ENCODE peak calls at places on chromosome 15, in five cellular contexts. U is upper lobe of right lung, P is H9, Z is pancreas, R is heart right ventricle. T is an unnamed sample.

GRCh38 chr15:48617619-48618018 is 27.9 kb downstream of the FBN1 start:
- DNase-seq in U (no peak), P (no peak), Z (no peak), R (peak), T (no peak)

GRCh38 chr15:93974804-93975481 is 256.4 kb upstream of the MCTP2 start:
- DNase-seq in U (no peak), P (peak), Z (no peak), R (no peak), T (peak)

GRCh38 chr15:45660231-45660979 is 25.6 kb downstream of the SQOR start:
- DNase-seq in U (no peak), P (no peak), Z (no peak), R (no peak), T (no peak)

GRCh38 chr15:40128746-40129660 is 20.3 kb upstream of the BMF start:
- DNase-seq in U (no peak), P (no peak), Z (no peak), R (no peak), T (no peak)

GRCh38 chr15:24823473-24823872 is 131.3 kb upstream of the SNRPN start:
- DNase-seq in U (no peak), P (peak), Z (no peak), R (peak), T (no peak)

GRCh38 chr15:52010633-52011595 is 8.1 kb upstream of the MAPK6 start:
- DNase-seq in U (no peak), P (no peak), Z (no peak), R (no peak), T (peak)

GRCh38 chr15:96764501-96764900 is 434.0 kb downstream of the NR2F2 start:
- DNase-seq in U (no peak), P (no peak), Z (no peak), R (no peak), T (no peak)

GRCh38 chr15:98805434-98806274 is 157.3 kb downstream of the IGF1R start:
- DNase-seq in U (no peak), P (no peak), Z (no peak), R (no peak), T (no peak)

GRCh38 chr15:81939604-81940440 is 106.0 kb downstream of the MEX3B start:
- DNase-seq in U (no peak), P (no peak), Z (no peak), R (no peak), T (peak)

GRCh38 chr15:38128389-38128788 is 124.2 kb upstream of the SPRED1 start:
- DNase-seq in U (no peak), P (no peak), Z (no peak), R (no peak), T (no peak)

GRCh38 chr15:35713733-35714132 is 167.8 kb upstream of the DPH6 start:
- DNase-seq in U (no peak), P (no peak), Z (no peak), R (no peak), T (peak)

GRCh38 chr15:94532226-94532625 is 300.9 kb downstream of the MCTP2 start:
- DNase-seq in U (no peak), P (no peak), Z (no peak), R (no peak), T (no peak)

GRCh38 chr15:32705450-32705849 is 12.4 kb upstream of the GREM1 start:
- DNase-seq in U (no peak), P (no peak), Z (no peak), R (no peak), T (no peak)

GRCh38 chr15:89068325-89068784 is 19.9 kb upstream of the ABHD2 start:
- DNase-seq in U (peak), P (no peak), Z (no peak), R (peak), T (peak)

GRCh38 chr15:51751687-51752683 is 588 bp downstream of the TMOD2 start:
- DNase-seq in U (peak), P (peak), Z (peak), R (peak), T (no peak)

GRCh38 chr15:48855501-48856440 is 22.2 kb upstream of the EID1 start:
- DNase-seq in U (no peak), P (no peak), Z (no peak), R (peak), T (no peak)

GRCh38 chr15:82789491-82789890 is 16.4 kb downstream of the FSD2 start:
- DNase-seq in U (no peak), P (no peak), Z (no peak), R (no peak), T (no peak)

GRCh38 chr15:39736646-39737550 is 45.7 kb downstream of the FSIP1 start:
- DNase-seq in U (no peak), P (no peak), Z (no peak), R (peak), T (no peak)

GRCh38 chr15:44584162-44584749 is 47.3 kb downstream of the EIF3J start:
- DNase-seq in U (peak), P (peak), Z (no peak), R (no peak), T (no peak)

DNA sequence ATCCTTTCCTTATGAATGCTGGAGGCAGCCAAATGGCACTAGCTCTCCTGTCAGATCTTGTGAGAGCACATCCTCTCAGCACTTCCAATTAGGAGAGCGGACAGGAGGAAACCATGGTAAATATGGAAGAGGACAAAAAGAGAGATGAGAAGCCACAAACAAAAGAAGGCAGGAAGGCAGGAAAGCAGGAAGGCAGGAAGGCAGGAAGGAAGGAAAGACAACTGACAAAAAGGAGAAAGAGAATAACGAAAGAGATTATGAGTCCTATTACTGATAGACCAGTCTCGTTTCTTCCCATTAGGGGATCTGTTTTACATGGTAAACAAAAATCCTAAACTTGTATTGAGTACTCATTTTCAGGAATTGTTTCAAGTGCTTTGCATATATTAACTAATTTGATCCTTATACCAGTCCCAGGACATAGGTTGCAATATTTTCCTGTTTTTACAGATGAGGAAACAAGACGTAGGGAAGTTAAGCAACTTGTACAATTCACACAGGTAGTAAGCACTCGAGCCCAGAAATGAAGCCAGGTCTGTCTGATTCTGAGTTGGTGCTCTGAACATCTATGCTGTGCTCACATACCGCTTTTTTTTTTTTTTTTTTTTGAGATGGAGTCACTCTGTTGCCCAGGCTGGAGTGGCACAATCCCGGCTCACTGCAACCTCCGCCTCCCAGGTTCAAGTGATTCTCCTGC is 4.2 kb downstream of the BCL2A1 start:
- DNase-seq in U (no peak), P (no peak), Z (no peak), R (no peak), T (no peak)
- H3K27ac ChIP-seq in U (peak), P (no peak), Z (no peak), R (no peak), T (peak)

GRCh38 chr15:71691322-71691699 is 119.0 kb upstream of the NR2E3 start:
- DNase-seq in U (no peak), P (no peak), Z (no peak), R (no peak), T (no peak)

GRCh38 chr15:71697236-71697635 is 113.1 kb upstream of the NR2E3 start:
- DNase-seq in U (no peak), P (no peak), Z (no peak), R (no peak), T (no peak)

GRCh38 chr15:71687902-71688508 is 122.3 kb upstream of the NR2E3 start:
- DNase-seq in U (no peak), P (no peak), Z (no peak), R (no peak), T (no peak)

GRCh38 chr15:71688509-71689094 is 121.8 kb upstream of the NR2E3 start:
- DNase-seq in U (no peak), P (no peak), Z (no peak), R (no peak), T (no peak)

GRCh38 chr15:71691700-71692417 is 118.5 kb upstream of the NR2E3 start:
- DNase-seq in U (no peak), P (no peak), Z (no peak), R (peak), T (no peak)
- H3K27ac ChIP-seq in U (peak), P (no peak), Z (peak), R (peak), T (peak)

GRCh38 chr15:60005352-60006202 is 1.5 kb downstream of the FOXB1 start:
- DNase-seq in U (no peak), P (peak), Z (peak), R (no peak), T (no peak)

GRCh38 chr15:60004846-60005351 is 788 bp downstream of the FOXB1 start:
- DNase-seq in U (peak), P (peak), Z (peak), R (no peak), T (no peak)

GRCh38 chr15:60003243-60004018 is 680 bp upstream of the FOXB1 start:
- DNase-seq in U (no peak), P (no peak), Z (peak), R (no peak), T (no peak)

GRCh38 chr15:60002528-60003218 is 1.4 kb upstream of the FOXB1 start:
- DNase-seq in U (no peak), P (no peak), Z (no peak), R (no peak), T (no peak)

GRCh38 chr15:60004019-60004845 is at the start of gene FOXB1:
- DNase-seq in U (no peak), P (peak), Z (peak), R (no peak), T (no peak)
- H3K27ac ChIP-seq in U (no peak), P (no peak), Z (no peak), R (no peak), T (no peak)

GRCh38 chr15:63196846-63197245 is 7.4 kb downstream of the RAB8B start:
- DNase-seq in U (no peak), P (no peak), Z (no peak), R (no peak), T (no peak)
- H3K27ac ChIP-seq in U (peak), P (no peak), Z (no peak), R (no peak), T (no peak)

GRCh38 chr15:74422370-74422722 is 11.4 kb downstream of the SEMA7A start:
- DNase-seq in U (no peak), P (no peak), Z (peak), R (no peak), T (no peak)
- H3K27ac ChIP-seq in U (no peak), P (no peak), Z (no peak), R (no peak), T (peak)

GRCh38 chr15:67130166-67130565 is 64.8 kb downstream of the SMAD3 start:
- DNase-seq in U (no peak), P (no peak), Z (no peak), R (no peak), T (no peak)

GRCh38 chr15:67127925-67128324 is 62.5 kb downstream of the SMAD3 start:
- DNase-seq in U (no peak), P (no peak), Z (no peak), R (no peak), T (peak)

GRCh38 chr15:67132276-67132675 is 66.9 kb downstream of the SMAD3 start:
- DNase-seq in U (no peak), P (no peak), Z (no peak), R (no peak), T (no peak)

GRCh38 chr15:67133026-67133425 is 67.6 kb downstream of the SMAD3 start:
- DNase-seq in U (no peak), P (no peak), Z (no peak), R (no peak), T (no peak)

GRCh38 chr15:67130673-67131601 is 65.5 kb downstream of the SMAD3 start:
- DNase-seq in U (no peak), P (no peak), Z (no peak), R (no peak), T (no peak)
- H3K27ac ChIP-seq in U (no peak), P (no peak), Z (no peak), R (no peak), T (no peak)

GRCh38 chr15:77639431-77639830 is 6.7 kb upstream of the LINGO1 start:
- DNase-seq in U (no peak), P (no peak), Z (no peak), R (no peak), T (no peak)
- H3K27ac ChIP-seq in U (no peak), P (no peak), Z (no peak), R (no peak), T (no peak)

GRCh38 chr15:65466901-65467300 is 44.2 kb upstream of the IGDCC4 start:
- DNase-seq in U (no peak), P (no peak), Z (no peak), R (no peak), T (no peak)

GRCh38 chr15:65468229-65468628 is 45.5 kb upstream of the IGDCC4 start:
- DNase-seq in U (no peak), P (no peak), Z (no peak), R (no peak), T (no peak)

GRCh38 chr15:65470866-65471265 is 46.6 kb downstream of the DPP8 start:
- DNase-seq in U (no peak), P (no peak), Z (no peak), R (no peak), T (no peak)
- H3K27ac ChIP-seq in U (no peak), P (no peak), Z (no peak), R (no peak), T (no peak)

GRCh38 chr15:100254694-100255093 is 87.1 kb downstream of the ADAMTS17 start:
- DNase-seq in U (no peak), P (no peak), Z (no peak), R (no peak), T (no peak)
- H3K27ac ChIP-seq in U (no peak), P (no peak), Z (no peak), R (no peak), T (no peak)